ENCODE peak calls at places on chromosome 1, in five cellular contexts. One of them, this sample, is unnamed.

GRCh38 chr1:233170741-233171140 is 124.8 kb downstream of the PCNX2 start:
- DNase-seq in NCI-H146: no peak
- DNase-seq in activated gamma-delta T cell treated with Interleukin-2 at 50 U/mL for 16 hours: no peak
- DNase-seq in BJ: no peak
- DNase-seq in GM12864: no peak
- DNase-seq in this sample: no peak

GRCh38 chr1:12601690-12602632 is 16.0 kb downstream of the DHRS3 start:
- DNase-seq in activated gamma-delta T cell treated with Interleukin-2 at 50 U/mL for 16 hours: no peak
- DNase-seq in NCI-H146: no peak
- DNase-seq in GM12864: no peak
- DNase-seq in BJ: no peak
- DNase-seq in this sample: no peak

GRCh38 chr1:47627016-47627415 is 189.2 kb downstream of the FOXD2 start:
- DNase-seq in activated gamma-delta T cell treated with Interleukin-2 at 50 U/mL for 16 hours: no peak
- DNase-seq in BJ: no peak
- DNase-seq in GM12864: no peak
- DNase-seq in NCI-H146: no peak
- DNase-seq in this sample: no peak

GRCh38 chr1:41690331-41690730 is 205.8 kb upstream of the EDN2 start:
- DNase-seq in BJ: no peak
- DNase-seq in GM12864: no peak
- DNase-seq in NCI-H146: no peak
- DNase-seq in activated gamma-delta T cell treated with Interleukin-2 at 50 U/mL for 16 hours: no peak
- DNase-seq in this sample: no peak

GRCh38 chr1:97674517-97674916 is 246.3 kb downstream of the DPYD start:
- DNase-seq in activated gamma-delta T cell treated with Interleukin-2 at 50 U/mL for 16 hours: no peak
- DNase-seq in GM12864: no peak
- DNase-seq in BJ: no peak
- DNase-seq in NCI-H146: no peak
- DNase-seq in this sample: no peak

GRCh38 chr1:205269711-205270110 is 42.0 kb downstream of the TMCC2 start:
- DNase-seq in BJ: no peak
- DNase-seq in activated gamma-delta T cell treated with Interleukin-2 at 50 U/mL for 16 hours: no peak
- DNase-seq in NCI-H146: no peak
- DNase-seq in GM12864: no peak
- DNase-seq in this sample: no peak

GRCh38 chr1:21308847-21309652 is 18.8 kb upstream of the ECE1 start:
- DNase-seq in GM12864: no peak
- DNase-seq in BJ: no peak
- DNase-seq in NCI-H146: peak; percentile 22
- DNase-seq in activated gamma-delta T cell treated with Interleukin-2 at 50 U/mL for 16 hours: no peak
- DNase-seq in this sample: no peak

GRCh38 chr1:112383759-112384370 is 12.1 kb upstream of the CTTNBP2NL start:
- DNase-seq in BJ: no peak
- DNase-seq in GM12864: no peak
- DNase-seq in activated gamma-delta T cell treated with Interleukin-2 at 50 U/mL for 16 hours: no peak
- DNase-seq in NCI-H146: no peak
- DNase-seq in this sample: no peak

GRCh38 chr1:181206979-181207790 is 118.7 kb downstream of the IER5 start:
- DNase-seq in NCI-H146: no peak
- DNase-seq in BJ: no peak
- DNase-seq in activated gamma-delta T cell treated with Interleukin-2 at 50 U/mL for 16 hours: no peak
- DNase-seq in GM12864: no peak
- DNase-seq in this sample: no peak

GRCh38 chr1:221363074-221363473 is 378.8 kb downstream of the DUSP10 start:
- DNase-seq in GM12864: no peak
- DNase-seq in activated gamma-delta T cell treated with Interleukin-2 at 50 U/mL for 16 hours: no peak
- DNase-seq in NCI-H146: no peak
- DNase-seq in BJ: no peak
- DNase-seq in this sample: no peak

GRCh38 chr1:54186056-54186455 is 13.8 kb downstream of the CYB5RL start:
- DNase-seq in activated gamma-delta T cell treated with Interleukin-2 at 50 U/mL for 16 hours: no peak
- DNase-seq in GM12864: no peak
- DNase-seq in NCI-H146: no peak
- DNase-seq in BJ: no peak
- DNase-seq in this sample: no peak

GRCh38 chr1:111576547-111576946 is 43.0 kb upstream of the RAP1A start:
- DNase-seq in NCI-H146: peak; percentile 29
- DNase-seq in GM12864: no peak
- DNase-seq in BJ: no peak
- DNase-seq in activated gamma-delta T cell treated with Interleukin-2 at 50 U/mL for 16 hours: no peak
- DNase-seq in this sample: no peak

GRCh38 chr1:222171005-222171404 is 376.9 kb downstream of the HHIPL2 start:
- DNase-seq in BJ: no peak
- DNase-seq in GM12864: peak; percentile 8
- DNase-seq in NCI-H146: peak; percentile 20
- DNase-seq in activated gamma-delta T cell treated with Interleukin-2 at 50 U/mL for 16 hours: no peak
- DNase-seq in this sample: no peak

GRCh38 chr1:159459551-159459950 is 20.0 kb downstream of the OR10J1 start:
- DNase-seq in GM12864: no peak
- DNase-seq in NCI-H146: no peak
- DNase-seq in activated gamma-delta T cell treated with Interleukin-2 at 50 U/mL for 16 hours: no peak
- DNase-seq in BJ: no peak
- DNase-seq in this sample: no peak

GRCh38 chr1:29853716-29854330 is 617.5 kb downstream of the PTPRU start:
- DNase-seq in GM12864: no peak
- DNase-seq in NCI-H146: no peak
- DNase-seq in BJ: no peak
- DNase-seq in activated gamma-delta T cell treated with Interleukin-2 at 50 U/mL for 16 hours: no peak
- DNase-seq in this sample: no peak

GRCh38 chr1:93275634-93276295 is 69.9 kb upstream of the DR1 start:
- DNase-seq in GM12864: no peak
- DNase-seq in BJ: no peak
- DNase-seq in NCI-H146: no peak
- DNase-seq in activated gamma-delta T cell treated with Interleukin-2 at 50 U/mL for 16 hours: no peak
- DNase-seq in this sample: no peak

GRCh38 chr1:169753549-169753948 is 19.7 kb upstream of the SELE start:
- DNase-seq in NCI-H146: no peak
- DNase-seq in BJ: no peak
- DNase-seq in activated gamma-delta T cell treated with Interleukin-2 at 50 U/mL for 16 hours: no peak
- DNase-seq in GM12864: no peak
- DNase-seq in this sample: no peak

GRCh38 chr1:203287109-203287893 is 18.0 kb upstream of the BTG2 start:
- DNase-seq in NCI-H146: peak; percentile 69
- DNase-seq in GM12864: peak; percentile 98
- DNase-seq in BJ: no peak
- DNase-seq in activated gamma-delta T cell treated with Interleukin-2 at 50 U/mL for 16 hours: peak; percentile 75
- DNase-seq in this sample: peak; percentile 98

GRCh38 chr1:53349369-53349705 is 21.5 kb upstream of the LRP8 start:
- DNase-seq in GM12864: no peak
- DNase-seq in BJ: no peak
- DNase-seq in activated gamma-delta T cell treated with Interleukin-2 at 50 U/mL for 16 hours: no peak
- DNase-seq in NCI-H146: no peak
- DNase-seq in this sample: no peak

GRCh38 chr1:14894811-14895524 is 258.6 kb upstream of the TMEM51 start:
- DNase-seq in GM12864: no peak
- DNase-seq in activated gamma-delta T cell treated with Interleukin-2 at 50 U/mL for 16 hours: no peak
- DNase-seq in NCI-H146: peak; percentile 25
- DNase-seq in BJ: no peak
- DNase-seq in this sample: no peak

GRCh38 chr1:53637726-53638640 is 101.0 kb downstream of the GLIS1 start:
- DNase-seq in GM12864: no peak
- DNase-seq in BJ: no peak
- DNase-seq in NCI-H146: no peak
- DNase-seq in activated gamma-delta T cell treated with Interleukin-2 at 50 U/mL for 16 hours: no peak
- DNase-seq in this sample: no peak

GRCh38 chr1:87941292-87941946 is 612.7 kb downstream of the LMO4 start:
- DNase-seq in GM12864: no peak
- DNase-seq in BJ: no peak
- DNase-seq in activated gamma-delta T cell treated with Interleukin-2 at 50 U/mL for 16 hours: no peak
- DNase-seq in NCI-H146: no peak
- DNase-seq in this sample: no peak

GRCh38 chr1:199549424-199549823 is 478.1 kb upstream of the NR5A2 start:
- DNase-seq in BJ: no peak
- DNase-seq in activated gamma-delta T cell treated with Interleukin-2 at 50 U/mL for 16 hours: no peak
- DNase-seq in NCI-H146: no peak
- DNase-seq in GM12864: no peak
- DNase-seq in this sample: no peak

GRCh38 chr1:12453400-12454343 is 164.3 kb downstream of the DHRS3 start:
- DNase-seq in activated gamma-delta T cell treated with Interleukin-2 at 50 U/mL for 16 hours: no peak
- DNase-seq in NCI-H146: no peak
- DNase-seq in GM12864: no peak
- DNase-seq in BJ: no peak
- DNase-seq in this sample: no peak

GRCh38 chr1:39332828-39333227 is 128.3 kb downstream of the MACF1 start:
- DNase-seq in activated gamma-delta T cell treated with Interleukin-2 at 50 U/mL for 16 hours: peak; percentile 6
- DNase-seq in BJ: no peak
- DNase-seq in NCI-H146: no peak
- DNase-seq in GM12864: no peak
- DNase-seq in this sample: no peak

GRCh38 chr1:63411081-63411480 is 43.7 kb downstream of the ALG6 start:
- DNase-seq in NCI-H146: no peak
- DNase-seq in activated gamma-delta T cell treated with Interleukin-2 at 50 U/mL for 16 hours: no peak
- DNase-seq in BJ: no peak
- DNase-seq in GM12864: no peak
- DNase-seq in this sample: no peak

GRCh38 chr1:227952374-227953021 is 4.8 kb upstream of the WNT9A start:
- DNase-seq in NCI-H146: peak; percentile 8
- DNase-seq in GM12864: no peak
- DNase-seq in activated gamma-delta T cell treated with Interleukin-2 at 50 U/mL for 16 hours: no peak
- DNase-seq in BJ: no peak
- DNase-seq in this sample: no peak

GRCh38 chr1:60903591-60903990 is 178.8 kb upstream of the NFIA start:
- DNase-seq in BJ: no peak
- DNase-seq in activated gamma-delta T cell treated with Interleukin-2 at 50 U/mL for 16 hours: no peak
- DNase-seq in NCI-H146: no peak
- DNase-seq in GM12864: no peak
- DNase-seq in this sample: no peak

GRCh38 chr1:183801649-183802048 is 3.3 kb upstream of the RGL1 start:
- DNase-seq in BJ: no peak
- DNase-seq in NCI-H146: no peak
- DNase-seq in activated gamma-delta T cell treated with Interleukin-2 at 50 U/mL for 16 hours: no peak
- DNase-seq in GM12864: no peak
- DNase-seq in this sample: no peak

GRCh38 chr1:101187287-101187686 is 49.5 kb upstream of the S1PR1 start:
- DNase-seq in activated gamma-delta T cell treated with Interleukin-2 at 50 U/mL for 16 hours: no peak
- DNase-seq in NCI-H146: no peak
- DNase-seq in BJ: no peak
- DNase-seq in GM12864: no peak
- DNase-seq in this sample: no peak

GRCh38 chr1:156157506-156157905 is 4.1 kb downstream of the SEMA4A start:
- DNase-seq in activated gamma-delta T cell treated with Interleukin-2 at 50 U/mL for 16 hours: no peak
- DNase-seq in BJ: no peak
- DNase-seq in GM12864: peak; percentile 72
- DNase-seq in NCI-H146: no peak
- DNase-seq in this sample: no peak

GRCh38 chr1:70485624-70486023 is 74.6 kb downstream of the CTH start:
- DNase-seq in GM12864: no peak
- DNase-seq in BJ: no peak
- DNase-seq in activated gamma-delta T cell treated with Interleukin-2 at 50 U/mL for 16 hours: no peak
- DNase-seq in NCI-H146: no peak
- DNase-seq in this sample: no peak

GRCh38 chr1:1013105-1013921 is at the start of gene ISG15:
- DNase-seq in GM12864: peak; percentile 72
- DNase-seq in activated gamma-delta T cell treated with Interleukin-2 at 50 U/mL for 16 hours: peak; percentile 86
- DNase-seq in NCI-H146: peak; percentile 34
- DNase-seq in BJ: peak; percentile 49
- DNase-seq in this sample: no peak

GRCh38 chr1:15948600-15949452 is 27.1 kb downstream of the ZBTB17 start:
- DNase-seq in GM12864: no peak
- DNase-seq in BJ: peak; percentile 85
- DNase-seq in NCI-H146: no peak
- DNase-seq in activated gamma-delta T cell treated with Interleukin-2 at 50 U/mL for 16 hours: no peak
- DNase-seq in this sample: no peak

GRCh38 chr1:17502326-17502778 is 37.1 kb upstream of the ARHGEF10L start:
- DNase-seq in NCI-H146: peak; percentile 69
- DNase-seq in BJ: peak; percentile 46
- DNase-seq in GM12864: peak; percentile 30
- DNase-seq in activated gamma-delta T cell treated with Interleukin-2 at 50 U/mL for 16 hours: peak; percentile 8
- DNase-seq in this sample: no peak

GRCh38 chr1:230743874-230744273 is 3.3 kb upstream of the CAPN9 start:
- DNase-seq in BJ: no peak
- DNase-seq in NCI-H146: no peak
- DNase-seq in activated gamma-delta T cell treated with Interleukin-2 at 50 U/mL for 16 hours: no peak
- DNase-seq in GM12864: no peak
- DNase-seq in this sample: no peak

GRCh38 chr1:26784023-26784871 is 3.5 kb upstream of the PIGV start:
- DNase-seq in activated gamma-delta T cell treated with Interleukin-2 at 50 U/mL for 16 hours: no peak
- DNase-seq in NCI-H146: peak; percentile 42
- DNase-seq in GM12864: no peak
- DNase-seq in BJ: no peak
- DNase-seq in this sample: no peak

This sample was measured in SIG-M5.